ENCODE peak calls at places on chromosomes 1 and 21, in ten cellular contexts. Q, N, W, C, D, J, G, T, M and K are unnamed samples.

GRCh38 chr1:205012416-205013140 is 30.4 kb upstream of the CNTN2 start:
- DNase-seq in G (no peak), M (no peak), D (no peak), J (no peak), C (no peak), Q (no peak), N (no peak), W (no peak), T (no peak), K (no peak)

GRCh38 chr21:42145569-42146250 is 73.2 kb upstream of the ABCG1 start:
- DNase-seq in J (peak; percentile 66), Q (peak; percentile 46), M (peak; percentile 54), T (peak; percentile 67), G (peak; percentile 86), W (peak; percentile 56), N (peak; percentile 81), C (peak; percentile 60), D (peak; percentile 66), K (no peak)

GRCh38 chr1:168603501-168604107 is 27.2 kb downstream of the XCL1 start:
- DNase-seq in T (peak; percentile 83), Q (peak; percentile 67), N (peak; percentile 77), G (peak; percentile 66), W (peak; percentile 69), M (peak; percentile 45), D (peak; percentile 87), C (peak; percentile 89), J (peak; percentile 85), K (peak; percentile 3)

GRCh38 chr21:39660191-39660590 is 47.5 kb downstream of the B3GALT5 start:
- DNase-seq in W (peak; percentile 55), Q (peak; percentile 61), J (peak; percentile 68), D (peak; percentile 76), C (peak; percentile 22), M (peak; percentile 64), N (no peak), G (no peak), T (no peak), K (no peak)

GRCh38 chr1:211092955-211093354 is 41.0 kb downstream of the KCNH1 start:
- DNase-seq in G (no peak), J (no peak), D (no peak), T (no peak), M (no peak), Q (no peak), N (no peak), W (no peak), C (peak; percentile 33), K (no peak)

GRCh38 chr21:45615145-45615711 is 28.3 kb upstream of the PCBP3 start:
- DNase-seq in G (peak; percentile 41), T (peak; percentile 46), N (peak; percentile 79), J (peak; percentile 25), M (peak; percentile 31), Q (no peak), D (peak; percentile 62), C (peak; percentile 48), W (no peak), K (peak; percentile 71)

GRCh38 chr1:92503043-92503925 is 16.6 kb upstream of the GFI1 start:
- DNase-seq in W (no peak), M (no peak), J (no peak), T (no peak), C (no peak), Q (no peak), N (no peak), D (no peak), G (no peak), K (no peak)

GRCh38 chr1:227886993-227887696 is 60.6 kb downstream of the WNT9A start:
- DNase-seq in J (peak; percentile 27), C (peak; percentile 18), M (peak; percentile 45), D (peak; percentile 35), T (peak; percentile 73), G (no peak), W (peak; percentile 84), Q (no peak), N (peak; percentile 68), K (no peak)

GRCh38 chr1:117589531-117589930 is 16.3 kb upstream of the TENT5C start:
- DNase-seq in G (no peak), C (no peak), M (no peak), W (no peak), T (no peak), D (peak; percentile 41), J (peak; percentile 49), Q (no peak), N (no peak), K (no peak)

GRCh38 chr1:156847591-156848460 is 11.1 kb downstream of the INSRR start:
- DNase-seq in N (no peak), J (no peak), G (no peak), C (no peak), D (no peak), Q (no peak), T (no peak), W (no peak), M (no peak), K (no peak)

GRCh38 chr1:222989443-222989842 is 153.6 kb downstream of the TLR5 start:
- DNase-seq in N (no peak), T (no peak), W (no peak), D (no peak), G (no peak), M (no peak), Q (no peak), J (no peak), C (no peak), K (no peak)

GRCh38 chr21:42495765-42496119 is 282 bp downstream of the RSPH1 start:
- DNase-seq in Q (no peak), C (no peak), G (no peak), J (no peak), N (no peak), T (no peak), W (no peak), M (peak; percentile 16), D (peak; percentile 76), K (no peak)

GRCh38 chr1:160210563-160210962 is 5.4 kb downstream of the PEA15 start:
- DNase-seq in T (no peak), C (no peak), N (no peak), Q (no peak), W (no peak), G (no peak), M (no peak), D (no peak), J (no peak), K (no peak)

GRCh38 chr1:53470155-53470554 is 11.0 kb downstream of the DMRTB1 start:
- DNase-seq in N (no peak), T (peak; percentile 78), W (peak; percentile 72), M (peak; percentile 58), Q (peak; percentile 31), G (peak; percentile 94), C (no peak), J (peak; percentile 57), D (peak; percentile 74), K (no peak)

GRCh38 chr1:155226188-155226909 is 17.9 kb downstream of the MTX1 start:
- DNase-seq in N (peak; percentile 96), G (peak; percentile 69), M (peak; percentile 72), Q (peak; percentile 71), D (peak; percentile 91), W (peak; percentile 69), T (peak; percentile 88), J (peak; percentile 72), C (peak; percentile 56), K (no peak)

GRCh38 chr1:187465441-187465840 is 636.7 kb downstream of the PLA2G4A start:
- DNase-seq in J (no peak), C (no peak), T (no peak), Q (no peak), W (no peak), N (no peak), D (no peak), M (no peak), G (no peak), K (no peak)

GRCh38 chr1:62396871-62397270 is 40.0 kb upstream of the USP1 start:
- DNase-seq in N (no peak), J (no peak), D (no peak), M (no peak), G (no peak), T (no peak), C (no peak), Q (no peak), W (no peak), K (no peak)

GRCh38 chr1:83802450-83803152 is 196.3 kb downstream of the TTLL7 start:
- DNase-seq in M (no peak), N (no peak), G (no peak), T (no peak), J (no peak), Q (no peak), D (no peak), W (no peak), C (no peak), K (no peak)

GRCh38 chr1:239757711-239758110 is 334.0 kb upstream of the FMN2 start:
- DNase-seq in T (no peak), N (no peak), J (no peak), D (no peak), M (no peak), C (no peak), G (no peak), W (no peak), Q (no peak), K (no peak)

GRCh38 chr1:162374406-162374805 is 2.2 kb downstream of the SPATA46 start:
- DNase-seq in T (no peak), N (no peak), M (no peak), D (no peak), W (no peak), Q (no peak), J (no peak), C (no peak), G (no peak), K (no peak)

GRCh38 chr1:233144434-233144833 is 151.1 kb downstream of the PCNX2 start:
- DNase-seq in T (no peak), J (no peak), N (no peak), W (no peak), G (no peak), C (no peak), M (peak; percentile 11), D (no peak), Q (no peak), K (no peak)

GRCh38 chr1:149942207-149942606 is 5.5 kb upstream of the MTMR11 start:
- DNase-seq in T (no peak), Q (no peak), C (peak; percentile 72), J (no peak), W (peak; percentile 44), G (peak; percentile 67), N (no peak), D (peak; percentile 59), M (peak; percentile 41), K (no peak)
- TF ChIP-seq CTCF in T (peak; percentile 34), Q (no peak), C (peak; percentile 79), J (no peak), W (peak; percentile 61), G (peak; percentile 70), N (no peak), D (no peak), M (peak; percentile 35), K (no peak)

GRCh38 chr1:6591644-6592043 is 11.0 kb downstream of the KLHL21 start:
- DNase-seq in G (no peak), W (no peak), C (no peak), N (no peak), T (no peak), Q (no peak), D (no peak), J (no peak), M (no peak), K (no peak)
- H3K36me3 ChIP-seq in G (peaks cover 100% of the 10 kb centered on the region), W (peaks cover 84% of the 10 kb centered on the region), C (peaks cover 34% of the 10 kb centered on the region), N (peaks cover 63% of the 10 kb centered on the region), T (peaks cover 83% of the 10 kb centered on the region), Q (peaks cover 6% of the 10 kb centered on the region), D (peaks cover 4% of the 10 kb centered on the region), J (peaks cover 10% of the 10 kb centered on the region), M (peaks cover 89% of the 10 kb centered on the region), K (peaks cover 47% of the 10 kb centered on the region)

GRCh38 chr1:42340093-42340492 is 5.1 kb upstream of the FOXJ3 start:
- DNase-seq in C (no peak), W (no peak), T (no peak), G (no peak), N (no peak), Q (peak; percentile 76), M (peak; percentile 16), D (peak; percentile 57), J (peak; percentile 83), K (no peak)
- H3K4me3 ChIP-seq in C (no peak overlapping the region), W (no peak overlapping the region), T (no peak overlapping the region), G (no peak overlapping the region), N (no peak overlapping the region), Q (no peak overlapping the region), M (no peak overlapping the region), D (no peak overlapping the region), J (no peak overlapping the region), K (no peak overlapping the region)

GRCh38 chr1:25487628-25488027 is 55.8 kb upstream of the LDLRAP1 start:
- DNase-seq in T (no peak), N (peak; percentile 56), G (peak; percentile 59), C (no peak), D (no peak), M (no peak), J (no peak), Q (no peak), W (no peak), K (no peak)
- TF ChIP-seq CTCF in T (peak; percentile 46), N (peak; percentile 74), G (peak; percentile 58), C (peak; percentile 51), D (no peak), M (peak; percentile 19), J (peak; percentile 36), Q (no peak), W (peak; percentile 51), K (peak; percentile 65)